ENCODE peak calls at places on chromosomes 2 and 18, in ten cellular contexts. P is neuronal stem cell; Q is PC-3; O is GM23248; B is small intestine; L is psoas muscle; M is IMR-90; V is effector memory CD4-positive, alpha-beta T cell; Z is left ventricle myocardium inferior; Y is endodermal cell. E is an unnamed sample. For H3K4me1, the result is how much of the 10 kb centered on the place peaks cover.

GRCh38 chr18:26468931-26469340 is 79.4 kb downstream of the KCTD1 start:
- DNase-seq in Y (peak), V (no peak), M (no peak), Z (no peak), L (no peak), P (no peak), O (no peak), Q (peak), B (peak), E (no peak)

GRCh38 chr2:120470041-120470716 is 124.2 kb downstream of the INHBB start:
- DNase-seq in V (no peak), Y (peak), M (peak), O (peak), L (peak), P (no peak), B (no peak), Z (peak), Q (peak), E (no peak)

GRCh38 chr2:216450346-216450745 is 38.1 kb downstream of the SMARCAL1 start:
- DNase-seq in M (no peak), P (no peak), Y (no peak), V (no peak), B (no peak), Q (no peak), O (no peak), L (no peak), Z (no peak), E (no peak)

GRCh38 chr2:23666241-23667025 is 260.5 kb downstream of the ATAD2B start:
- DNase-seq in B (no peak), Z (no peak), P (no peak), Y (no peak), M (no peak), O (no peak), L (no peak), Q (no peak), V (no peak), E (no peak)

GRCh38 chr2:219645631-219646527 is 18.4 kb downstream of the SLC4A3 start:
- DNase-seq in M (peak), Z (no peak), O (peak), Q (peak), L (no peak), B (peak), Y (peak), P (no peak), V (no peak), E (no peak)

GRCh38 chr2:159653962-159654361 is 37.6 kb upstream of the BAZ2B start:
- DNase-seq in Y (no peak), M (no peak), Z (no peak), O (no peak), Q (no peak), V (no peak), B (no peak), L (no peak), P (no peak), E (no peak)

GRCh38 chr18:50727721-50728470 is 91.9 kb downstream of the MRO start:
- DNase-seq in Y (no peak), B (peak), Z (no peak), Q (no peak), P (no peak), V (no peak), O (no peak), M (no peak), L (no peak), E (no peak)

GRCh38 chr18:69956037-69956436 is 8.4 kb upstream of the CD226 start:
- DNase-seq in Z (no peak), L (no peak), P (no peak), B (no peak), Q (no peak), M (no peak), O (no peak), Y (no peak), V (no peak), E (peak)

GRCh38 chr2:221779614-221780067 is 207.5 kb upstream of the EPHA4 start:
- DNase-seq in M (peak), Z (no peak), B (no peak), O (peak), P (no peak), Q (no peak), Y (no peak), L (peak), V (no peak), E (no peak)

GRCh38 chr2:231920795-231921194 is 5.4 kb downstream of the NPPC start:
- DNase-seq in O (no peak), M (no peak), L (no peak), V (no peak), Z (peak), Q (no peak), P (no peak), B (no peak), Y (no peak), E (no peak)

GRCh38 chr2:158795110-158795924 is at the start of gene DAPL1:
- DNase-seq in M (no peak), B (peak), O (no peak), Z (no peak), L (no peak), V (no peak), P (no peak), Q (no peak), Y (peak), E (no peak)

GRCh38 chr2:231887756-231888155 is 38.4 kb downstream of the NPPC start:
- DNase-seq in M (no peak), V (no peak), Z (no peak), Q (no peak), P (no peak), O (no peak), Y (no peak), B (no peak), L (no peak), E (no peak)

GRCh38 chr2:177602611-177603164 is 210.1 kb downstream of the AGPS start:
- DNase-seq in M (no peak), P (no peak), O (no peak), L (no peak), B (peak), Q (no peak), Y (peak), V (no peak), Z (no peak), E (no peak)

GRCh38 chr2:26542676-26543505 is 65.0 kb upstream of the OTOF start:
- DNase-seq in B (no peak), P (no peak), M (no peak), V (no peak), L (no peak), O (no peak), Z (no peak), Q (no peak), Y (peak), E (no peak)

GRCh38 chr2:16281451-16282330 is 341.3 kb downstream of the MYCN start:
- DNase-seq in V (no peak), L (no peak), Z (no peak), M (no peak), P (no peak), B (peak), O (no peak), Q (peak), Y (peak), E (no peak)

GRCh38 chr18:42828881-42829280 is 286.6 kb downstream of the RIT2 start:
- DNase-seq in P (no peak), L (no peak), Q (no peak), B (no peak), V (no peak), Y (no peak), Z (no peak), O (no peak), M (no peak), E (no peak)

GRCh38 chr2:37993135-37993534 is 68.0 kb downstream of the RMDN2 start:
- DNase-seq in O (no peak), M (peak), Q (peak), L (no peak), Z (no peak), Y (no peak), P (no peak), V (no peak), B (peak), E (no peak)

GRCh38 chr2:64675860-64676259 is 22.1 kb upstream of the SERTAD2 start:
- DNase-seq in Z (no peak), O (peak), L (no peak), Y (no peak), Q (peak), M (peak), V (no peak), P (no peak), B (no peak), E (no peak)

GRCh38 chr18:50661013-50661412 is 101.1 kb downstream of the MAPK4 start:
- DNase-seq in M (no peak), Z (no peak), Q (no peak), B (no peak), Y (peak), O (no peak), P (no peak), V (no peak), L (no peak), E (no peak)

GRCh38 chr2:99565227-99565626 is 75.4 kb upstream of the REV1 start:
- DNase-seq in M (no peak), V (no peak), Z (no peak), Y (no peak), Q (no peak), B (no peak), P (no peak), L (no peak), O (no peak), E (no peak)

DNA sequence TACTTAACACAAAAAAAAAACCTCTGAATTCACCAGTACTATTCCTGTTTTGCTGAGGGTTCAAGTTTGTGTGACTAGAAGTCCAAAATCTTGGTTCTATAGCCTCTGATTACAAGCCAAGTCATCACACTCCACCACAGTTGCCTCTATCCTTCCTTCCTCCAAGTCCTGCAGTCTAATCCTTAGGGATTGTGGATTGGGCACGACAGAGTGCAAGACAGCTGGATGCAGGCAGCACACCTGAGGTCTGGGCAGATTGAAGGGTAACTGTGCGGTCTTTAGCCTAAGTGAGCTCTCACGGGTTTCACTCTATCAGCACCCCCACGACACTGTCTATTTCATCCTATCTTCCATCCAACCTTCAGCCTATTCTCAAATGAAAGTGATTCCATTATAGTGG is 299.4 kb upstream of the ID2 start:
- DNase-seq in L (no peak), M (no peak), B (no peak), Q (no peak), Z (no peak), Y (peak), V (no peak), P (no peak), O (no peak), E (no peak)
- H3K4me1 ChIP-seq in L (under half), M (under half), B (under half), Q (under half), Z (under half), Y (under half), V (under half), P (under half), O (under half), E (under half)

GRCh38 chr2:205732314-205732713 is 50.0 kb downstream of the NRP2 start:
- DNase-seq in Z (no peak), Y (no peak), M (no peak), O (no peak), Q (no peak), V (no peak), B (no peak), P (no peak), L (no peak), E (no peak)
- H3K4me1 ChIP-seq in Z (under half), Y (under half), M (under half), O (under half), Q (under half), V (under half), B (under half), P (under half), L (under half), E (under half)

GRCh38 chr2:77640924-77641323 is 118.7 kb upstream of the LRRTM4 start:
- DNase-seq in M (no peak), V (no peak), Q (no peak), B (no peak), Y (no peak), P (no peak), L (no peak), O (no peak), Z (no peak), E (no peak)

DNA sequence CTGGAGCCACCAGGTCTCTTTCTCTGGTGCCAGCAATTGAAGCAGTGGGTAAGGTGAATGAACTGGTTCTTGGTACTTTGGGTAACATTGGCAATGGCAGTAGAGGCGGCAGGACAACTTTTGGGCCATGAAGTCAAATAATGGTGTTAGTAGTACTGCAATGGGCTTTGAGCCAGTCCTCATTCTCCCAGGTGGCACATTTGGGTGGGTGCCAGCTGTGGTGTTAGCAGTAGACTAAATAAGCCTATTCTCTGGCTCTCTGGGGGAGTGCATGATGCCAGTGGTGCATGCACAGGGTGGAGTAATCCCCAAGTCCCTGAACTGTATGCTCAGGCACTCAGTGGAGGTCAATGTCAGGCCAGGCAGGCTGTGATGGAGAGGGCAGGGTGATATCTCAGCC is 120.2 kb upstream of the LRRTM4 start:
- DNase-seq in O (no peak), P (no peak), M (no peak), Z (no peak), Q (no peak), Y (no peak), V (no peak), B (no peak), L (no peak), E (no peak)
- H3K4me1 ChIP-seq in O (under half), P (under half), M (under half), Z (under half), Q (under half), Y (under half), V (under half), B (under half), L (under half), E (under half)

GRCh38 chr2:54575379-54575888 is 119.3 kb downstream of the SPTBN1 start:
- DNase-seq in Q (peak), M (peak), Z (no peak), B (no peak), V (no peak), L (no peak), Y (no peak), P (no peak), O (peak), E (no peak)
- H3K4me1 ChIP-seq in Q (half or more), M (under half), Z (half or more), B (under half), V (half or more), L (half or more), Y (under half), P (under half), O (under half), E (half or more)

GRCh38 chr2:95024960-95025405 is 525 bp upstream of the MAL start:
- DNase-seq in B (no peak), Z (no peak), V (no peak), L (no peak), M (no peak), O (no peak), P (no peak), Q (no peak), Y (peak), E (no peak)
- H3K4me1 ChIP-seq in B (under half), Z (under half), V (under half), L (under half), M (under half), O (under half), P (under half), Q (under half), Y (under half), E (half or more)

GRCh38 chr2:46565364-46565763 is 86.0 kb downstream of the TMEM247 start:
- DNase-seq in B (no peak), P (no peak), L (no peak), Y (no peak), Q (no peak), V (no peak), O (no peak), Z (no peak), M (no peak), E (no peak)

GRCh38 chr2:46569061-46569560 is 89.7 kb downstream of the TMEM247 start:
- DNase-seq in B (no peak), Z (no peak), Y (no peak), L (no peak), Q (no peak), M (peak), P (no peak), V (no peak), O (no peak), E (no peak)

GRCh38 chr2:46568212-46569009 is 89.0 kb downstream of the TMEM247 start:
- DNase-seq in V (no peak), L (no peak), B (no peak), P (no peak), Q (no peak), O (no peak), M (no peak), Y (no peak), Z (no peak), E (no peak)

GRCh38 chr2:46570396-46570795 is 91.0 kb downstream of the TMEM247 start:
- DNase-seq in V (no peak), M (no peak), Y (no peak), P (no peak), Z (no peak), L (no peak), B (no peak), Q (no peak), O (no peak), E (no peak)

DNA sequence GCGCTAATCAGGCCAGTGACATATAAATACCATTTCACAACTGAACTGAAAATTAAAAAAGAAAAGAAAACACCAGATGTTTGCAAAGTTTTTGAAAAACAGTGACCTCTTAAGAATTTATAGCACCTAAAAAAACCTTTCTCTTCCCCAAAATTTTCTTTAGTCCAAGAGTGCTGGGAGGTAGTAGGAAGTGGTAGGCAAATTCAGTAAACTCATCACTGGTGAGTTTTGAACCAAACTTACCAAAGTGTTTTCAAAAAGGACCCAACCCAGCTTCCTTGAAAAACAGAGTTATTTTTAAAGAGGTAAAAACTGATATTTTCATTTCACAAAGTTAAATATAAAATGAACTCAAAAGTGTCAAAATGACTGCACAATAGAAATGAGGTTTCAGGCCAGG is 90.4 kb downstream of the TMEM247 start:
- DNase-seq in B (no peak), M (no peak), V (no peak), Z (no peak), Y (no peak), L (no peak), Q (no peak), O (no peak), P (no peak), E (no peak)
- H3K4me1 ChIP-seq in B (under half), M (under half), V (under half), Z (half or more), Y (under half), L (half or more), Q (under half), O (under half), P (under half), E (under half)

GRCh38 chr2:191656792-191657191 is 21.1 kb upstream of the NABP1 start:
- DNase-seq in M (no peak), Y (no peak), O (no peak), Q (no peak), V (no peak), L (no peak), P (no peak), B (no peak), Z (no peak), E (no peak)
- H3K4me1 ChIP-seq in M (under half), Y (under half), O (under half), Q (under half), V (under half), L (under half), P (under half), B (under half), Z (under half), E (under half)

GRCh38 chr2:41870257-41870570 is 177.6 kb upstream of the PKDCC start:
- DNase-seq in Y (no peak), V (no peak), P (no peak), O (no peak), L (no peak), Q (no peak), Z (no peak), M (no peak), B (no peak), E (no peak)

GRCh38 chr2:41867553-41867952 is 180.3 kb upstream of the PKDCC start:
- DNase-seq in Y (no peak), V (no peak), P (no peak), L (no peak), Q (no peak), B (no peak), Z (no peak), M (peak), O (peak), E (no peak)

GRCh38 chr2:41872646-41873045 is 175.2 kb upstream of the PKDCC start:
- DNase-seq in B (no peak), M (peak), V (no peak), L (no peak), Q (no peak), Z (no peak), Y (no peak), P (no peak), O (peak), E (no peak)

GRCh38 chr2:41870948-41871522 is 176.8 kb upstream of the PKDCC start:
- DNase-seq in Z (peak), P (no peak), B (no peak), Q (no peak), L (no peak), M (no peak), O (peak), Y (peak), V (no peak), E (no peak)

GRCh38 chr2:41869542-41870256 is 178.1 kb upstream of the PKDCC start:
- DNase-seq in Q (peak), B (peak), P (peak), V (peak), Y (peak), Z (peak), M (peak), O (peak), L (peak), E (peak)
- H3K4me1 ChIP-seq in Q (under half), B (under half), P (under half), V (under half), Y (under half), Z (under half), M (under half), O (under half), L (under half), E (under half)

GRCh38 chr18:48787523-48788151 is 163.1 kb downstream of the SMAD7 start:
- DNase-seq in Z (peak), M (peak), B (no peak), Q (no peak), L (no peak), V (no peak), Y (peak), P (no peak), O (peak), E (no peak)

GRCh38 chr18:48785686-48786470 is 164.9 kb downstream of the SMAD7 start:
- DNase-seq in L (no peak), Z (peak), B (no peak), V (no peak), Q (no peak), M (no peak), P (no peak), O (no peak), Y (peak), E (no peak)

GRCh38 chr18:48785091-48785614 is 165.6 kb downstream of the SMAD7 start:
- DNase-seq in B (no peak), V (no peak), Y (no peak), M (no peak), Q (no peak), P (no peak), O (no peak), Z (peak), L (no peak), E (no peak)

GRCh38 chr18:48788378-48788777 is 162.4 kb downstream of the SMAD7 start:
- DNase-seq in Y (peak), M (no peak), O (no peak), P (no peak), L (no peak), Q (no peak), V (no peak), B (peak), Z (no peak), E (no peak)

DNA sequence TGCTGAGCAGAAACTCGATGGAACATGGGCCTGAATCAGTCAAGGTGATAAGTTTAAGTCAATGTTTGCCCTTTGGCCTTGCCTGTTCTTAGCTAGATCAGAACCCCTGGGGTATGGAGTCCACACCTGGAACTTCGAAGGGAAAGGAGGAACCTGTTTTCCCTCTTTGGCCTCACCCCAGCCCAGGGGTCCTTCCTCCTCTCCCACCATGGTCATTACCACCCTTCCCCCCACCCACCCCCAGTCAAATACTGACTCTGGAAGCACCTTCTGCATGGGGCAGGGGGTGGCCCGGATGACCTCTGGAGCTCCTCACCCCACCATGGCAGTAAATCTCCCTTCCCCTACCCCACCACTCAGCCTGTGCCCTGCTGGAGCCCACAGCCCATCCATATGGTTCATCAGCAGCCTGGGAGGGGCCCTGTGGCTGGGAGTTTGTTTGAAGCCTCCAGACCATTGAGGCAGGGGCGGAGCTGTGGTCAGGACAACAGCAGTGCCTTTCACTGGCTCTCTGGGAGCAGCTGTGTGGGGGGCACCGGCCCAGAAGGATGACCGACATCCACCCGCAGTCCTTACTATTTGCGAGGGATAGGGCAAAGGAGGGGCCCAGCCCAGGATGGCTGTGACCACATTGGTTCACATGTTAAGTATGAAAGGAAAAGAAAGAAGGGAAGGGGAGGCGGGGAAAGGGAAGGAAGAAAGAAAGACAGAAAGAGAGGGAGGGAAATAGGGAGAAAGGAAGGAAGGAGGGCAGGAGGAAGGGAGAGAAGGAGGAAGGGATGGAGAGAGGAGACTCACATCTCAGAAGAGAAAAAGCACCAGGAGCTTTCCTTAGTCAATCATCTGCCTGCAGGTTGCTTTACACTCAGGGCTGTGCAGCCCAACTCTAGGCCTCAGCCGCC is 163.9 kb downstream of the SMAD7 start:
- DNase-seq in O (no peak), M (no peak), L (no peak), B (peak), P (no peak), V (no peak), Y (peak), Q (no peak), Z (peak), E (no peak)
- H3K4me1 ChIP-seq in O (under half), M (under half), L (under half), B (under half), P (under half), V (under half), Y (under half), Q (under half), Z (half or more), E (under half)

E was measured in CD4-positive, alpha-beta memory T cell.